ENCODE peak calls at places on chromosome 10, in nine cellular contexts. One of them, this sample, is unnamed.

GRCh38 chr10:132638130-132638515 is 100.5 kb downstream of the INPP5A start:
- DNase-seq in testis: no peak
- DNase-seq in heart left ventricle: peak; percentile 8
- DNase-seq in HCT116: no peak
- DNase-seq in CD8-positive, alpha-beta T cell: no peak
- DNase-seq in stomach: no peak
- DNase-seq in A549: no peak
- DNase-seq in uterus: peak; percentile 14
- DNase-seq in spleen: peak; percentile 64
- DNase-seq in this sample: no peak

GRCh38 chr10:74178042-74178791 is 27.2 kb downstream of the ADK start:
- DNase-seq in testis: no peak
- DNase-seq in heart left ventricle: no peak
- DNase-seq in HCT116: no peak
- DNase-seq in CD8-positive, alpha-beta T cell: no peak
- DNase-seq in stomach: no peak
- DNase-seq in A549: no peak
- DNase-seq in uterus: no peak
- DNase-seq in spleen: no peak
- DNase-seq in this sample: no peak

GRCh38 chr10:9294132-9294663 is 1239.7 kb downstream of the GATA3 start:
- DNase-seq in testis: no peak
- DNase-seq in heart left ventricle: no peak
- DNase-seq in HCT116: no peak
- DNase-seq in CD8-positive, alpha-beta T cell: no peak
- DNase-seq in stomach: no peak
- DNase-seq in A549: no peak
- DNase-seq in uterus: no peak
- DNase-seq in spleen: no peak
- DNase-seq in this sample: no peak

GRCh38 chr10:76287856-76288255 is 856.4 kb downstream of the LRMDA start:
- DNase-seq in testis: no peak
- DNase-seq in heart left ventricle: no peak
- DNase-seq in HCT116: no peak
- DNase-seq in CD8-positive, alpha-beta T cell: no peak
- DNase-seq in stomach: no peak
- DNase-seq in A549: no peak
- DNase-seq in uterus: no peak
- DNase-seq in spleen: no peak
- DNase-seq in this sample: no peak

GRCh38 chr10:61179734-61180133 is 235.7 kb upstream of the RHOBTB1 start:
- DNase-seq in testis: no peak
- DNase-seq in heart left ventricle: no peak
- DNase-seq in HCT116: no peak
- DNase-seq in CD8-positive, alpha-beta T cell: no peak
- DNase-seq in stomach: no peak
- DNase-seq in A549: no peak
- DNase-seq in uterus: no peak
- DNase-seq in spleen: no peak
- DNase-seq in this sample: no peak

GRCh38 chr10:30433779-30434272 is at the start of gene MAP3K8:
- DNase-seq in testis: peak; percentile 87
- DNase-seq in heart left ventricle: peak; percentile 93
- DNase-seq in HCT116: peak; percentile 71
- DNase-seq in CD8-positive, alpha-beta T cell: peak; percentile 67
- DNase-seq in stomach: peak; percentile 90
- DNase-seq in A549: peak; percentile 83
- DNase-seq in uterus: peak; percentile 89
- DNase-seq in spleen: peak; percentile 98
- DNase-seq in this sample: peak; percentile 96

GRCh38 chr10:86377797-86378146 is 11.2 kb upstream of the GRID1 start:
- DNase-seq in testis: peak; percentile 11
- DNase-seq in heart left ventricle: no peak
- DNase-seq in HCT116: no peak
- DNase-seq in CD8-positive, alpha-beta T cell: no peak
- DNase-seq in stomach: no peak
- DNase-seq in A549: no peak
- DNase-seq in uterus: no peak
- DNase-seq in spleen: peak; percentile 43
- DNase-seq in this sample: no peak

GRCh38 chr10:88385601-88386203 is 197.4 kb downstream of the RNLS start:
- DNase-seq in testis: no peak
- DNase-seq in heart left ventricle: no peak
- DNase-seq in HCT116: peak; percentile 75
- DNase-seq in CD8-positive, alpha-beta T cell: peak; percentile 36
- DNase-seq in stomach: peak; percentile 89
- DNase-seq in A549: peak; percentile 41
- DNase-seq in uterus: peak; percentile 30
- DNase-seq in spleen: peak; percentile 88
- DNase-seq in this sample: peak; percentile 75

GRCh38 chr10:75553550-75553949 is 122.1 kb downstream of the LRMDA start:
- DNase-seq in testis: no peak
- DNase-seq in heart left ventricle: no peak
- DNase-seq in HCT116: no peak
- DNase-seq in CD8-positive, alpha-beta T cell: no peak
- DNase-seq in stomach: no peak
- DNase-seq in A549: no peak
- DNase-seq in uterus: no peak
- DNase-seq in spleen: no peak
- DNase-seq in this sample: no peak

GRCh38 chr10:71970331-71970730 is 6.1 kb downstream of the CHST3 start:
- DNase-seq in testis: peak; percentile 94
- DNase-seq in heart left ventricle: no peak
- DNase-seq in HCT116: no peak
- DNase-seq in CD8-positive, alpha-beta T cell: no peak
- DNase-seq in stomach: peak; percentile 75
- DNase-seq in A549: peak; percentile 62
- DNase-seq in uterus: no peak
- DNase-seq in spleen: peak; percentile 51
- DNase-seq in this sample: peak; percentile 72

GRCh38 chr10:110643670-110644597 is at the start of gene RBM20:
- DNase-seq in testis: peak; percentile 35
- DNase-seq in heart left ventricle: peak; percentile 72
- DNase-seq in HCT116: no peak
- DNase-seq in CD8-positive, alpha-beta T cell: no peak
- DNase-seq in stomach: no peak
- DNase-seq in A549: no peak
- DNase-seq in uterus: no peak
- DNase-seq in spleen: peak; percentile 77
- DNase-seq in this sample: no peak

GRCh38 chr10:127198307-127198706 is 1.9 kb upstream of the INSYN2A start:
- DNase-seq in testis: no peak
- DNase-seq in heart left ventricle: no peak
- DNase-seq in HCT116: no peak
- DNase-seq in CD8-positive, alpha-beta T cell: no peak
- DNase-seq in stomach: no peak
- DNase-seq in A549: no peak
- DNase-seq in uterus: no peak
- DNase-seq in spleen: no peak
- DNase-seq in this sample: no peak

GRCh38 chr10:132459252-132460028 is 62.4 kb downstream of the PWWP2B start:
- DNase-seq in testis: no peak
- DNase-seq in heart left ventricle: no peak
- DNase-seq in HCT116: no peak
- DNase-seq in CD8-positive, alpha-beta T cell: no peak
- DNase-seq in stomach: peak; percentile 63
- DNase-seq in A549: no peak
- DNase-seq in uterus: no peak
- DNase-seq in spleen: peak; percentile 76
- DNase-seq in this sample: peak; percentile 47

GRCh38 chr10:110192552-110192951 is 14.9 kb upstream of the MXI1 start:
- DNase-seq in testis: no peak
- DNase-seq in heart left ventricle: no peak
- DNase-seq in HCT116: no peak
- DNase-seq in CD8-positive, alpha-beta T cell: no peak
- DNase-seq in stomach: no peak
- DNase-seq in A549: no peak
- DNase-seq in uterus: no peak
- DNase-seq in spleen: no peak
- DNase-seq in this sample: no peak

GRCh38 chr10:122142652-122143237 is 128.4 kb upstream of the BTBD16 start:
- DNase-seq in testis: peak; percentile 55
- DNase-seq in heart left ventricle: no peak
- DNase-seq in HCT116: no peak
- DNase-seq in CD8-positive, alpha-beta T cell: peak; percentile 6
- DNase-seq in stomach: peak; percentile 43
- DNase-seq in A549: peak; percentile 49
- DNase-seq in uterus: no peak
- DNase-seq in spleen: peak; percentile 82
- DNase-seq in this sample: peak; percentile 53

GRCh38 chr10:32142646-32143045 is 86.4 kb upstream of the KIF5B start:
- DNase-seq in testis: no peak
- DNase-seq in heart left ventricle: no peak
- DNase-seq in HCT116: no peak
- DNase-seq in CD8-positive, alpha-beta T cell: no peak
- DNase-seq in stomach: no peak
- DNase-seq in A549: no peak
- DNase-seq in uterus: no peak
- DNase-seq in spleen: no peak
- DNase-seq in this sample: no peak

GRCh38 chr10:133442191-133442966 is 11.4 kb upstream of the SCART1 start:
- DNase-seq in testis: no peak
- DNase-seq in heart left ventricle: no peak
- DNase-seq in HCT116: no peak
- DNase-seq in CD8-positive, alpha-beta T cell: peak; percentile 10
- DNase-seq in stomach: peak; percentile 24
- DNase-seq in A549: no peak
- DNase-seq in uterus: peak; percentile 4
- DNase-seq in spleen: peak; percentile 74
- DNase-seq in this sample: no peak

DNA sequence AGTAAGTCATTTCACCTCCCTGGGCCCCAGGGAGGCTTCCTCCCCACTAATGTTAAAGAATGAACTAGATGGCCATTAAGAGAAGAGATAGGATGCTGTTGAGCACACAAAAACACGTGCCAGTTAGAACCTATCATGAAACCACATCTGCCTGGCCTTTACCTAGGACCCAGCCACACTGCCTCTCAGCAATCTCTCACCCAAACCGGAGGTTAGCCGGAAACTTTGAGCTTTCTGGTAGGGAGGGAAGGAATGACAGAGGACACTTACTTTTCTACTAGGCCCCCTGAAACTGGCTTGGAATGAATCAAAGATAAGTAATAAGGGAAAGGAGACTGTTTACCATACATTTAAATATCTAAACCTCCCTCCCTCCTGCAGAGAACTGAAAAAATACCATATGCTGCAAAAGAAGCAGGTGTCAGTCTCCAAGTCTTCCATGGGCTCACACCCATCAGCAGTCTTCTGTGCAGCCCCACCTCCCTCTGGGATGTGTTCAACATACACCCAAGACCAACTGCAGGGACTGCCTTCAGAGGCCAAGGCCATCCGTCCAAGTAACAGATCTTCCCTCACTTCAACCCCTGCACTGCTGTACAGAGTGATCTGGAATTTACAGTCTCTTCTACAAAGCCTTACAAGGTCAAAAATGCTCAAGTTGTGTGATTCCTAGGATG is 42.6 kb downstream of the SORBS1 start:
- DNase-seq in testis: peak; percentile 32
- DNase-seq in heart left ventricle: no peak
- DNase-seq in HCT116: no peak
- DNase-seq in CD8-positive, alpha-beta T cell: no peak
- DNase-seq in stomach: no peak
- DNase-seq in A549: no peak
- DNase-seq in uterus: no peak
- DNase-seq in spleen: no peak
- DNase-seq in this sample: no peak
- H3K4me1 ChIP-seq in testis: peaks cover 14% of the 10 kb centered on the region
- H3K4me1 ChIP-seq in heart left ventricle: peaks cover 9% of the 10 kb centered on the region
- H3K4me1 ChIP-seq in HCT116: no peaks in the 10 kb centered on the region
- H3K4me1 ChIP-seq in CD8-positive, alpha-beta T cell: no peaks in the 10 kb centered on the region
- H3K4me1 ChIP-seq in stomach: peaks cover 92% of the 10 kb centered on the region
- H3K4me1 ChIP-seq in A549: no peaks in the 10 kb centered on the region
- H3K4me1 ChIP-seq in uterus: peaks cover 10% of the 10 kb centered on the region
- H3K4me1 ChIP-seq in spleen: no peaks in the 10 kb centered on the region
- H3K4me1 ChIP-seq in this sample: peaks cover 31% of the 10 kb centered on the region

DNA sequence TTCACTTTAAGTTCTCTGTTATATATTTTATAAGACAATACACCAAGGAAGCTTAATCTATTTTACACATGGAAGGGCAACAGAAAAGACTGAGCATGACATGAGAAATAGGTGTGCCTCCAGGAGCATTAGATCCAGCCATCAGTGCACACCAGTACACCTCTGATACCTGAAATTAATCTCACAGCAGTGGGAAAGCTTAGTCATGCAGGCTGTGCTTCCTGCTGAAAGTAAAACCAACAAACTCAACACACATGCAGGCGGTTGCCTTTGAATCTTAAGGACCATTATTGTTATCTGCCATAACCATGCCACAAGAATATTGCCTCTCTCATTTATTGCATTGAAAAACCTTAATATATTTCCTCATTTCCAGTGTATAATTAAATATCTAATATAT is 16.4 kb upstream of the ANKRD30A start:
- DNase-seq in testis: no peak
- DNase-seq in heart left ventricle: no peak
- DNase-seq in HCT116: no peak
- DNase-seq in CD8-positive, alpha-beta T cell: no peak
- DNase-seq in stomach: no peak
- DNase-seq in A549: no peak
- DNase-seq in uterus: no peak
- DNase-seq in spleen: no peak
- DNase-seq in this sample: no peak
- H3K9me3 ChIP-seq in testis: no peaks in the 10 kb centered on the region
- H3K9me3 ChIP-seq in heart left ventricle: no peaks in the 10 kb centered on the region
- H3K9me3 ChIP-seq in HCT116: no peaks in the 10 kb centered on the region
- H3K9me3 ChIP-seq in CD8-positive, alpha-beta T cell: no peaks in the 10 kb centered on the region
- H3K9me3 ChIP-seq in stomach: no peaks in the 10 kb centered on the region
- H3K9me3 ChIP-seq in A549: peaks cover 2% of the 10 kb centered on the region
- H3K9me3 ChIP-seq in uterus: no peaks in the 10 kb centered on the region
- H3K9me3 ChIP-seq in spleen: no peaks in the 10 kb centered on the region
- H3K9me3 ChIP-seq in this sample: no peaks in the 10 kb centered on the region

DNA sequence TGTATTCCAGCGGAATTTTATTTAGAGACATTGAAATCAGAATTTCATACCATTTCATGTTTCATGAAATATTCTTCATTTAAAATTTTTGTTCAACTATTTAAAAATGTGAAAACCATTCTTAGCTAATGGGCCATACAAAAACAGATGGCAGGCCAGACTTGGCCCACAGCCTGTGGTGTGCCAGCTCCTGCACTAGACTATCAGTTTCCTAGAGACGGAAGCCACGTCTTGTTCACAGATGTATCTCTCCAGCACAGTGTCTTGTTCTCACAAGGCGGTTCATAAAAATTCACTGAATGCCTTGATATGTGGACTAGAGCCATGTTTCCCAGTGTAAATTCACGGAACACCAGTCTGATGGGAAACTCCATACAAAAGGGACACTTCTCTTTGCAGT is 216.0 kb downstream of the KCNMA1 start:
- DNase-seq in testis: no peak
- DNase-seq in heart left ventricle: no peak
- DNase-seq in HCT116: no peak
- DNase-seq in CD8-positive, alpha-beta T cell: no peak
- DNase-seq in stomach: no peak
- DNase-seq in A549: no peak
- DNase-seq in uterus: no peak
- DNase-seq in spleen: no peak
- DNase-seq in this sample: no peak
- H3K4me1 ChIP-seq in testis: peaks cover 8% of the 10 kb centered on the region
- H3K4me1 ChIP-seq in heart left ventricle: no peaks in the 10 kb centered on the region
- H3K4me1 ChIP-seq in HCT116: no peaks in the 10 kb centered on the region
- H3K4me1 ChIP-seq in CD8-positive, alpha-beta T cell: no peaks in the 10 kb centered on the region
- H3K4me1 ChIP-seq in stomach: peaks cover 21% of the 10 kb centered on the region
- H3K4me1 ChIP-seq in A549: peaks cover 13% of the 10 kb centered on the region
- H3K4me1 ChIP-seq in uterus: peaks cover 9% of the 10 kb centered on the region
- H3K4me1 ChIP-seq in spleen: no peaks in the 10 kb centered on the region
- H3K4me1 ChIP-seq in this sample: peaks cover 30% of the 10 kb centered on the region

GRCh38 chr10:1462521-1462920 is 274.8 kb downstream of the ADARB2 start:
- DNase-seq in testis: no peak
- DNase-seq in heart left ventricle: no peak
- DNase-seq in HCT116: no peak
- DNase-seq in CD8-positive, alpha-beta T cell: no peak
- DNase-seq in stomach: no peak
- DNase-seq in A549: no peak
- DNase-seq in uterus: no peak
- DNase-seq in spleen: no peak
- DNase-seq in this sample: no peak
- H3K9me3 ChIP-seq in testis: no peaks in the 10 kb centered on the region
- H3K9me3 ChIP-seq in heart left ventricle: no peaks in the 10 kb centered on the region
- H3K9me3 ChIP-seq in HCT116: no peaks in the 10 kb centered on the region
- H3K9me3 ChIP-seq in CD8-positive, alpha-beta T cell: no peaks in the 10 kb centered on the region
- H3K9me3 ChIP-seq in stomach: no peaks in the 10 kb centered on the region
- H3K9me3 ChIP-seq in A549: no peaks in the 10 kb centered on the region
- H3K9me3 ChIP-seq in uterus: no peaks in the 10 kb centered on the region
- H3K9me3 ChIP-seq in spleen: no peaks in the 10 kb centered on the region
- H3K9me3 ChIP-seq in this sample: peaks cover 5% of the 10 kb centered on the region